ENCODE peak calls at places on chromosomes 5 and 9, in four cellular contexts. B is HepG2, U is MM.1S, D is astrocyte. R is an unnamed sample.

GRCh38 chr9:137748311-137748710 is 129.3 kb upstream of the CACNA1B start:
- DNase-seq in B (no peak), U (no peak), D (no peak), R (no peak)

GRCh38 chr9:112719292-112719691 is 1.4 kb upstream of the INIP start:
- DNase-seq in B (no peak), U (no peak), D (no peak), R (no peak)

GRCh38 chr5:169100735-169101075 is 200.2 kb downstream of the SLIT3 start:
- DNase-seq in B (no peak), U (no peak), D (peak; percentile 78), R (peak; percentile 87)

GRCh38 chr5:157198277-157199058 is 17.8 kb downstream of the ITK start:
- DNase-seq in B (no peak), U (no peak), D (no peak), R (no peak)

GRCh38 chr5:158886957-158887356 is 212.8 kb downstream of the EBF1 start:
- DNase-seq in B (no peak), U (no peak), D (no peak), R (no peak)

GRCh38 chr5:126043684-126044083 is 379.5 kb upstream of the GRAMD2B start:
- DNase-seq in B (no peak), U (no peak), D (peak; percentile 54), R (no peak)

GRCh38 chr9:3508531-3509374 is 17.0 kb downstream of the RFX3 start:
- DNase-seq in B (no peak), U (no peak), D (peak; percentile 53), R (no peak)

GRCh38 chr9:116156621-116157314 is 3.2 kb downstream of the PAPPA start:
- DNase-seq in B (no peak), U (no peak), D (peak; percentile 59), R (peak; percentile 71)

GRCh38 chr5:35938518-35939227 is at the start of gene CAPSL:
- DNase-seq in B (no peak), U (peak; percentile 32), D (peak; percentile 68), R (peak; percentile 64)

GRCh38 chr9:130820135-130820738 is 14.8 kb upstream of the ABL1 start:
- DNase-seq in B (no peak), U (no peak), D (no peak), R (no peak)

GRCh38 chr9:4555251-4555650 is 65.0 kb downstream of the SLC1A1 start:
- DNase-seq in B (no peak), U (peak; percentile 59), D (peak; percentile 49), R (no peak)

GRCh38 chr5:56026863-56027300 is 32.1 kb upstream of the IL6ST start:
- DNase-seq in B (no peak), U (no peak), D (peak; percentile 91), R (peak; percentile 76)

GRCh38 chr5:59149271-59149670 is 566.4 kb downstream of the RAB3C start:
- DNase-seq in B (no peak), U (no peak), D (no peak), R (no peak)

GRCh38 chr5:66851306-66851705 is 255.1 kb downstream of the MAST4 start:
- DNase-seq in B (no peak), U (no peak), D (peak; percentile 22), R (peak; percentile 15)

GRCh38 chr5:135039526-135040296 is 5.7 kb upstream of the PITX1 start:
- DNase-seq in B (no peak), U (no peak), D (no peak), R (no peak)
- TF ChIP-seq EZH2 in B (no peak), U (no peak), D (peak; percentile 69), R (no peak)

DNA sequence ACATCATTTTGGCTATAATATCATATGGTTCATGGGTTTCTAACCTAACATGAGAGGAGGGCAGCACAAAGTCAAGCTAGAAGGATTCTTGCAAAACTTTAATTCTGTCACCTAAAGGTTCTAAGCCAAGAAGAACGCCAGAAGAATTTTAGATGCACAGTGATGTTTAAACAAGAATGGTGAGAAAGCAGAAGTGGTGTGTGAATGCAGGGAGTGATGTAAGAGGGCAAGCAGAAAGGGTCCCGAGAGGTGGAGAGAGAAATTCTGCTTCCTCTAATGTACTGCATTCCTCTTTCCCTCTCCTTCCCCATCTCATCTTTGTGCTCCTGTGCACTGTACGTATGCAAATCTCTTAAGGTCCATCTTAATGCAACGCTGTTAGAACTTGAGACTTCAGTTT is 2.1 kb upstream of the TRMO start:
- DNase-seq in B (no peak), U (no peak), D (no peak), R (no peak)
- H3K4me3 ChIP-seq in B (no peak overlapping the region), U (no peak overlapping the region), D (no peak overlapping the region), R (no peak overlapping the region)

GRCh38 chr5:16615737-16616535 is 861 bp downstream of the RETREG1 start:
- DNase-seq in B (no peak), U (peak; percentile 13), D (no peak), R (peak; percentile 48)
- TF ChIP-seq EZH2 in B (peak; percentile 67), U (no peak), D (peak; percentile 43), R (no peak)

GRCh38 chr9:650362-650761 is 191.1 kb upstream of the DMRT1 start:
- DNase-seq in B (no peak), U (no peak), D (no peak), R (no peak)
- H3K4me3 ChIP-seq in B (no peak overlapping the region), U (no peak overlapping the region), D (peak overlapping the region; percentile 17), R (no peak overlapping the region)

GRCh38 chr5:174692381-174692780 is 32.0 kb upstream of the MSX2 start:
- DNase-seq in B (no peak), U (no peak), D (no peak), R (no peak)

GRCh38 chr5:174692982-174693422 is 31.4 kb upstream of the MSX2 start:
- DNase-seq in B (no peak), U (no peak), D (no peak), R (no peak)

GRCh38 chr5:174687503-174687902 is 36.9 kb upstream of the MSX2 start:
- DNase-seq in B (no peak), U (no peak), D (no peak), R (no peak)

GRCh38 chr5:174690256-174690655 is 34.1 kb upstream of the MSX2 start:
- DNase-seq in B (no peak), U (no peak), D (no peak), R (peak; percentile 23)

GRCh38 chr5:174688441-174689354 is 35.7 kb upstream of the MSX2 start:
- DNase-seq in B (no peak), U (no peak), D (no peak), R (no peak)
- TF ChIP-seq EZH2 in B (no peak), U (no peak), D (peak; percentile 85), R (no peak)

DNA sequence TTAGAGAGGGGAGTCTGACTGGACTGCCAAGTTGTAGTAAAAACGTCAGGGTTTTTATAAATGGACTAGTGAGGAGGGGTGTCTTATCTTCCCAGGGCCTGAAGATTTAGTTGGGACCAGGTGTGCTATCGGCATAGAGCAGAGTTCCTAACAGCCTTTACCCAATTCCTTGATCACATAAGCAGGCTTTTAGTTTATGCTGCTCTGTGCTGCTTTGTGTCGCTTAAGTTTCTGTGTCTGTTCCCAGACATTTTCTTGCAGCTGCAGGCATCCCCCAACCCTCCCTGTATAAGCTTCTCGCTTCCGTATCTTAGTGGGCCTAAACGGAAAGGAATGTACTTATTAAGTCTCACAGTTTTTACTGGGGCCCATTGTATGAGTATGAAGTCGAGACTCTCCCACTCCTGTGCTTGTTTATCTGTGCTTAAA is 2.6 kb upstream of the SMC5 start:
- DNase-seq in B (no peak), U (no peak), D (peak; percentile 89), R (peak; percentile 79)
- H3K4me3 ChIP-seq in B (no peak overlapping the region), U (no peak overlapping the region), D (peak overlapping the region; percentile 49), R (peak overlapping the region; percentile 97)

DNA sequence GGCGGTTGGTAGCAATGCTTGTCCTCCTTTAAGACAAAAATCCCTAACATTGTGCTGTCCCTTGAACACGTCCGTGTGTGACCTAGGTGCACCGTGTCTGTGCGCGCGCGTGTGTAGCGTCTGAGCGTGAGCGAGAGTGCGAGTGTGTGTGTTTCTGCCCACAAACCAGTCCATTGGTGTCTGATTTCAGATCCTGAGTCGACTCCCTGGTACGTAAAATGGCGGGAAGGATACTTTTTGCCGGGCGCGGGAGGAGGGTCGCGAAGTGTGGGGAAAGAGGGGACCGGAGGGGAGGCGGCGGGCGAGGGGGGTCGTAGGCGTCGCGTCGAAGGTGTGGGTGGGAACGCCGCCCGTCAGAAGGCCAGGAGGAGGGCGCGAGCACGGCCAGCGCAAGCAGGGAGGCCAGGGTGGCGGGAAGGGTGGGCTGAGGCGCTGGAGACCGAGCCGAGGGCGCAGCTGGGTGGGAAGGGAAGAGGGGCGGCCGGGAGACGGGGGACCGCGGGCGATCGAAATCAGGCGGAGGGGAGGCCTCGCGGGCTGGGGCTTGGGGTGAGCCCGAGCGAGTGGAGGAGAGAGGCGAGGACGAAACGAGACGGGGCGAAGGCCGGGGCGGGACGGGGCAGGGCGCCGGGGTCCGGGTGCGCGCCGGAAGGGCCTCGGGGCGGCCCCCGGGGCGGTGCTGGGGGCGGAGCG is 8.8 kb downstream of the OTP start:
- DNase-seq in B (no peak), U (no peak), D (no peak), R (no peak)
- TF ChIP-seq EZH2 in B (no peak), U (no peak), D (peak; percentile 26), R (no peak)

DNA sequence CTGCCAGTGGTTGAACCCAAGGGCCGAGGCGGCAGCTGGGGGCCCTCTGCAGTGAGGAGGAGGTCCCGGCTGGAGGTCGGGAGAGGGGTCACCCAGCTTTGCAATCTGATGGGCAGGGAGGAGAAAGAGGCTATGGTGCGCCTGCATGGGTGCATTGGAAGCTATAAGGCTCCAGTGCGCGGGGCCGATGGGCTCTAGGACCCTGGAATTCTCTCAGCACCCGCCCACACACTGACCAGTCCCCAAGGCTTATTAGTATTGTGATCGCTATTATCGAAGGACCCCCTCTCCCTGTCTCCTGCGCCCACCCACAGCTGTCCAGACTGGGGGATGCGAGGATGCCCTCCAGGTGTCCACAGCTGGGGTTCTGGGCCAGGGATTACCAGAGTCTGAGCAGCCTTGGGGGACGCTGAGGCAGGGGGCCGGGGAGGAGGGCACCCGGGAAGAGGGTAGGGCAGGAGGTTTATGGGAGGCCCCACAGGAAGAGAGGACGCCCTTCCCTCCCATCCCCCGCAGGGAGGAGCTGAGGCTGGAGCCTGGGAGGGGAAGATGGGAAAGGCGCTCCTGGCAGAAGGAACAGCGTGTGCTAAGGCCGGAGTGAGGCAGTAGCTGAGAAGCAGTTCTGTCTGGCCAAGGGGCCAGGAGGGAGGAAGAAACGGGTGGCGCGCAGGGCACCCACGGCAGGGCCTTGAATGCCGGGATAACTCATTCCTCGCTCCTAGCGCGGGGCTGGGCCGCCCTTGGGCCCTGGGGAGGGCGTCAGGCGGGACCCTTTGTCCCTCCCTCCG is 24.2 kb downstream of the C9orf50 start:
- DNase-seq in B (peak; percentile 82), U (no peak), D (peak; percentile 72), R (peak; percentile 25)
- H3K4me3 ChIP-seq in B (peak overlapping the region; percentile 46), U (no peak overlapping the region), D (peak overlapping the region; percentile 54), R (peak overlapping the region; percentile 62)

DNA sequence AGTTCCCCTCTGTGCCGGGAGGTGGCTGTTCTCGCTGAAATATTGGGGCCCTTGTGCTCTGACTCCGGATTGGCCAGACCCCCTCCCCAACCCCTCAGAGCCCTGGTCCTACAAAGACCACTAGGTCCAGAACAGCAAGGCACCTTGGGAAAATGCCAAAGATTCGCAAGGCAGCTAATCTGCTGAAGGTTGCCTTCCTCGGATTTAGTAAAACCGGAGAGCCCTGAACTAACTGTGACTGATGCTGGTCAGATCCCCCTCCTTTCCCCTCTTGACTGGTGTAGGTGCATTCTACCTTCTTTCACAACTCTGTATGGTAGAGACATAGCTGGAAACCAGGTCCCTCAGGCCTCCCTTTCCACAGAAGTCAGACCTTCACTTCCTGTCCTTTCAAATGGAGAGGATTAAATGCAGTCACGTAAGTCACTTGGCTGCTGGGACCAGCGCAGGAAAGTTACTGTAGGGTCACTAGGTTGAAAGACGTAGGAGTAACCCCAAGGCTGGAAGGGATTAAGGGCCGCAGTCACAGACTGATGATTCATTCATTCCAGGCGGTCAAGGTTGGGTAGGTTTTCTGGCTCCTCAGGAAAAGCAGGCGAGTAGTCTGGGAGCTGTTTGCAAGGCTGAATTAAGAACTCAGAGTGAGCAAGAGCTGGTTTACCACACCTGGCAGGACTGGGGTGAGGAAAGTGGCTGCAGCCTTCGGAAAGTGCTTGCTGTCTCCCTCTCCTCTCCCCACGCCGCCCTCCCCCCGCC is 5.3 kb downstream of the BARX1 start:
- DNase-seq in B (no peak), U (no peak), D (no peak), R (peak; percentile 34)
- TF ChIP-seq EZH2 in B (no peak), U (no peak), D (peak; percentile 41), R (no peak)